ENCODE peak calls at places on chromosomes 13 and 19, in six cellular contexts. Z is GM23338; S is AG04450; M is CD8-positive, alpha-beta T cell; F is GM23248; O is vagina. T is an unnamed sample.
A peak's percentile ranks its signal among the peaks of the same experiment; 100 is the strongest.

GRCh38 chr13:24097064-24097463 is 63.5 kb upstream of the SPATA13 start:
- DNase-seq in S (peak; percentile 16), M (no peak), O (no peak), Z (no peak), F (peak; percentile 92), T (peak; percentile 19)

GRCh38 chr13:107203146-107203847 is 635.4 kb upstream of the ARGLU1 start:
- DNase-seq in S (no peak), M (no peak), F (peak; percentile 23), O (no peak), Z (peak; percentile 82), T (no peak)

GRCh38 chr13:109869312-109870237 is 83.2 kb upstream of the IRS2 start:
- DNase-seq in O (peak; percentile 88), M (peak; percentile 23), S (peak; percentile 20), Z (peak; percentile 28), F (peak; percentile 65), T (peak; percentile 47)

GRCh38 chr19:6773323-6773931 is 919 bp downstream of the VAV1 start:
- DNase-seq in M (peak; percentile 54), S (no peak), F (no peak), O (no peak), Z (peak; percentile 46), T (no peak)

GRCh38 chr13:48160879-48161278 is 66.0 kb upstream of the MED4 start:
- DNase-seq in M (no peak), S (no peak), O (no peak), F (peak; percentile 83), Z (no peak), T (no peak)

GRCh38 chr19:22052644-22053013 is 345 bp downstream of the ZNF257 start:
- DNase-seq in M (no peak), Z (no peak), F (peak; percentile 6), S (no peak), O (no peak), T (no peak)

GRCh38 chr19:52957591-52957990 is 5.1 kb downstream of the ZNF816 start:
- DNase-seq in F (no peak), O (no peak), M (no peak), Z (no peak), S (no peak), T (no peak)

GRCh38 chr19:39166571-39167391 is 30.0 kb upstream of the NCCRP1 start:
- DNase-seq in M (no peak), F (no peak), O (no peak), Z (no peak), S (no peak), T (no peak)

GRCh38 chr13:113669231-113669870 is 2.3 kb downstream of the GRK1 start:
- DNase-seq in M (no peak), O (no peak), S (no peak), F (no peak), Z (no peak), T (no peak)

GRCh38 chr19:13961826-13962737 is 9.8 kb downstream of the DCAF15 start:
- DNase-seq in O (no peak), F (no peak), S (no peak), Z (peak; percentile 77), M (no peak), T (no peak)

GRCh38 chr13:44719857-44720671 is 143.9 kb upstream of the TSC22D1 start:
- DNase-seq in O (no peak), Z (no peak), M (no peak), F (peak; percentile 88), S (peak; percentile 30), T (peak; percentile 93)

GRCh38 chr19:16075430-16076153 is 703 bp upstream of the TPM4 start:
- DNase-seq in O (no peak), F (no peak), M (no peak), S (no peak), Z (no peak), T (no peak)

GRCh38 chr13:113144255-113144629 is 14.2 kb upstream of the PROZ start:
- DNase-seq in S (no peak), M (no peak), F (no peak), Z (no peak), O (peak; percentile 6), T (no peak)

GRCh38 chr19:38639679-38640078 is 7.8 kb upstream of the ACTN4 start:
- DNase-seq in M (no peak), Z (no peak), O (no peak), S (no peak), F (no peak), T (no peak)

DNA sequence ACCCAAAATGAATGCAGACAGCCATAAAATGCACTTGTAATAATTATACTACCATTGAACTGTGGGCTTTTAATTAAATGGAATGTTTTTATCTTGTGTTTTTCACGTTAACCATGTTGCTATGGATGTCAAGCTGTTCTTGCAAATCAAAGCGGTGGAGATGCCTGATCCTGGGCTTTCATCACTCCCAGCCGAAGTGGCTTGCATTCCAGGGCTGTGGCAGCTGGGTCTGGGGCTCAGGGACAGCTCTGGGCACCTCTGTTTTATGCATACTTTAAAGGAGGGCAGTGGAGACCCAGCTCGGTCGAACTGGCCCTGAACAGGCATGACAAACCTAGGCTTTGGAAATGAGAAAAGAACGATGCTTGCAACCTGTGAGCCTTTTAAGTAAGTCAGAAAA is 179.5 kb upstream of the TMTC4 start:
- DNase-seq in O (no peak), S (no peak), M (no peak), Z (peak; percentile 68), F (no peak), T (no peak)
- H3K27me3 ChIP-seq in O (no peaks in the 10 kb centered on the region), S (no peaks in the 10 kb centered on the region), M (no peaks in the 10 kb centered on the region), Z (no peaks in the 10 kb centered on the region), F (peaks cover 4% of the 10 kb centered on the region), T (peaks cover 2% of the 10 kb centered on the region)

DNA sequence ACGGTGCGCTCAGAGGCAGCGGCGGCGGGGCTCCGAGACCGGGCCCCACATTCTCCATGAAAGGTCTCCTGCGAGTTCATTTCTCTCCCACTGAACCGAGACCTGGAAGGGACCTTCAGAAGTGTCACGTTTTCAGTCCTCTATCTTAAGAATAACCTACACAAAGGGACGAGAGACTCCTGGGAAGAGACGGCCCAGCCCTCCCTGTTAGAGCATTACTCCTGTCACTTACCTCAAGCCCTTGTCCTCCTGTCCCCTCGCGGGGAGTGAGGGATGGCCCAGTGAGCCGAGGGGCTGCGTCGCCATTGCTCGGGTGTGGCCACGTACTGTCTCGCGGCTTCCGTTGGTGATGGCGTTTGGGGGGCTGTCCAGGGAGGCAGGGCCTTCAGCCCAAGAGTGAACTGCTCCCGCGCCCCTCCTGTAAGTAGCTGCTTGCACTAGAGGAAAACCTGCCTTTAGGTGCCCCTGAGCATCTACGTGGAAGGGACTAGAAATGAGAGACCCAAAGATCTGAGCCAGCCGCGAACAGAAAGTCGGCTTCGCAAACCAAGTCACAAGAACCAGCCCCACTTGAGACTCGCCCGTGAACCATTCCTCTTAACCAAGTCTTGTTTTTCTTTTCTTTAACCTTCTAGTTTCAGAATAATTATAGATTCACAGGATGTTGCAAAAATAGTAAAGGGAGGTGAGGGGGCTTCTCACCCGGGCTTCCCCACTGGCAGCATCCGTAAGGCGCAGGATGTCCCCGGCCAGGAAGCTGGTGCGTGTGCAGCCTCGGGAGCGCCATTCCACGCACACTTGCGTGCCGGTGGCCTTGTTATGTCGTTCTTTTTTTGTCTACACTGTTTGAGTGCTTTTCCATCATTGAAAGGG is 21.1 kb upstream of the NDUFS7 start:
- DNase-seq in F (no peak), Z (no peak), O (no peak), M (peak; percentile 1), S (no peak), T (no peak)
- H3K4me3 ChIP-seq in F (peak overlapping the region; percentile 71), Z (no peak overlapping the region), O (no peak overlapping the region), M (no peak overlapping the region), S (no peak overlapping the region), T (no peak overlapping the region)

GRCh38 chr19:5048091-5048726 is 79.3 kb downstream of the KDM4B start:
- DNase-seq in M (peak; percentile 52), Z (peak; percentile 86), S (peak; percentile 39), F (peak; percentile 92), O (no peak), T (no peak)

GRCh38 chr19:5047251-5047935 is 78.5 kb downstream of the KDM4B start:
- DNase-seq in S (no peak), Z (no peak), F (no peak), O (no peak), M (no peak), T (no peak)

GRCh38 chr19:5045015-5045414 is 76.1 kb downstream of the KDM4B start:
- DNase-seq in S (no peak), O (no peak), F (no peak), Z (no peak), M (no peak), T (no peak)

GRCh38 chr19:5045956-5046338 is 77.0 kb downstream of the KDM4B start:
- DNase-seq in O (no peak), Z (no peak), S (no peak), M (no peak), F (no peak), T (no peak)

GRCh38 chr19:5046339-5047039 is 77.6 kb downstream of the KDM4B start:
- DNase-seq in O (no peak), Z (no peak), F (peak; percentile 88), S (no peak), M (no peak), T (no peak)
- H3K27me3 ChIP-seq in O (no peaks in the 10 kb centered on the region), Z (no peaks in the 10 kb centered on the region), F (no peaks in the 10 kb centered on the region), S (no peaks in the 10 kb centered on the region), M (no peaks in the 10 kb centered on the region), T (no peaks in the 10 kb centered on the region)

GRCh38 chr13:96089749-96090239 is at the start of gene HS6ST3:
- DNase-seq in S (no peak), M (no peak), O (no peak), Z (peak; percentile 75), F (peak; percentile 42), T (no peak)
- H3K4me3 ChIP-seq in S (peak within 1 kb of the TSS; percentile 55), M (no peak within 1 kb of the TSS), O (peak within 1 kb of the TSS; percentile 29), Z (peak within 1 kb of the TSS; percentile 83), F (peak within 1 kb of the TSS; percentile 68), T (peak within 1 kb of the TSS; percentile 57)

GRCh38 chr19:48397636-48398328 is 4.3 kb downstream of the GRIN2D start:
- DNase-seq in O (no peak), M (no peak), F (peak; percentile 45), Z (no peak), S (no peak), T (no peak)
- H3K27me3 ChIP-seq in O (peaks cover 17% of the 10 kb centered on the region), M (peaks cover 24% of the 10 kb centered on the region), F (peaks cover 3% of the 10 kb centered on the region), Z (peaks cover 55% of the 10 kb centered on the region), S (peaks cover 44% of the 10 kb centered on the region), T (peaks cover 44% of the 10 kb centered on the region)

GRCh38 chr13:94707400-94708021 is 4.8 kb downstream of the SOX21 start:
- DNase-seq in M (no peak), F (no peak), O (no peak), Z (peak; percentile 70), S (no peak), T (no peak)

GRCh38 chr13:94706101-94706853 is 6.1 kb downstream of the SOX21 start:
- DNase-seq in F (no peak), Z (peak; percentile 32), O (no peak), M (no peak), S (no peak), T (no peak)

GRCh38 chr13:94705081-94705751 is 7.1 kb downstream of the SOX21 start:
- DNase-seq in M (no peak), S (no peak), O (no peak), F (no peak), Z (peak; percentile 70), T (no peak)

GRCh38 chr13:94708031-94708571 is 4.2 kb downstream of the SOX21 start:
- DNase-seq in Z (peak; percentile 87), S (no peak), O (no peak), F (no peak), M (no peak), T (no peak)

GRCh38 chr13:94706854-94707399 is 5.4 kb downstream of the SOX21 start:
- DNase-seq in O (no peak), F (no peak), Z (peak; percentile 54), M (no peak), S (no peak), T (no peak)
- H3K4me3 ChIP-seq in O (no peak overlapping the region), F (no peak overlapping the region), Z (peak overlapping the region; percentile 61), M (no peak overlapping the region), S (no peak overlapping the region), T (no peak overlapping the region)